ENCODE peak calls at places on chromosomes 7 and 10, in eight cellular contexts. N is nephron progenitor cell; G is effector CD4-positive, alpha-beta T cell; B is Karpas-422; D is mesothelial cell of epicardium; H is AG10803; S is EL; L is tibial nerve. R is an unnamed sample.

GRCh38 chr7:9645756-9646155 is 1212.3 kb downstream of the NXPH1 start:
- DNase-seq in N (no peak), G (no peak), B (no peak), D (no peak), H (no peak), S (no peak), L (no peak), R (no peak)

GRCh38 chr10:89648074-89648473 is 3.0 kb upstream of the PANK1 start:
- DNase-seq in N (no peak), G (no peak), B (no peak), D (no peak), H (no peak), S (no peak), L (no peak), R (peak; percentile 93)

GRCh38 chr7:151366872-151367207 is 25.2 kb downstream of the NUB1 start:
- DNase-seq in N (no peak), G (no peak), B (no peak), D (no peak), H (peak; percentile 92), S (peak; percentile 66), L (no peak), R (no peak)

GRCh38 chr10:79407811-79408795 is 37.3 kb downstream of the ZCCHC24 start:
- DNase-seq in N (no peak), G (no peak), B (no peak), D (no peak), H (peak; percentile 79), S (no peak), L (peak; percentile 69), R (no peak)

GRCh38 chr7:142231716-142232115 is 26.1 kb downstream of the PRSS58 start:
- DNase-seq in N (peak; percentile 45), G (no peak), B (peak; percentile 59), D (no peak), H (no peak), S (no peak), L (no peak), R (no peak)

GRCh38 chr7:52862321-52862720 is 173.1 kb upstream of the POM121L12 start:
- DNase-seq in N (no peak), G (no peak), B (no peak), D (no peak), H (no peak), S (no peak), L (no peak), R (no peak)

GRCh38 chr10:112951349-112952281 is 1.6 kb downstream of the TCF7L2 start:
- DNase-seq in N (peak; percentile 67), G (peak; percentile 15), B (no peak), D (peak; percentile 75), H (peak; percentile 85), S (peak; percentile 86), L (peak; percentile 62), R (peak; percentile 68)

GRCh38 chr7:13042605-13043236 is 355.3 kb downstream of the ARL4A start:
- DNase-seq in N (no peak), G (no peak), B (no peak), D (no peak), H (no peak), S (peak; percentile 29), L (no peak), R (no peak)

GRCh38 chr7:149209518-149210269 is 14.3 kb downstream of the ZNF282 start:
- DNase-seq in N (peak; percentile 60), G (peak; percentile 39), B (peak; percentile 86), D (no peak), H (peak; percentile 29), S (peak; percentile 80), L (peak; percentile 19), R (no peak)

R was measured in gastrocnemius medialis.